ENCODE peak calls at places on chromosome 2, in seven cellular contexts. One of them, this sample, is unnamed.

GRCh38 chr2:190180313-190181065 is 118.0 kb upstream of the MSTN start:
- DNase-seq in activated CD8-positive, alpha-beta T cell treated with anti-CD3 and anti-CD28 coated beads for 36 hours: peak
- DNase-seq in CD4-positive, alpha-beta T cell: no peak
- DNase-seq in type B pancreatic cell: peak
- DNase-seq in IMR-90: no peak
- DNase-seq in colonic mucosa: peak
- DNase-seq in BJ: no peak
- DNase-seq in this sample: peak

GRCh38 chr2:159201321-159202063 is 85.0 kb downstream of the WDSUB1 start:
- DNase-seq in activated CD8-positive, alpha-beta T cell treated with anti-CD3 and anti-CD28 coated beads for 36 hours: peak
- DNase-seq in CD4-positive, alpha-beta T cell: no peak
- DNase-seq in type B pancreatic cell: no peak
- DNase-seq in IMR-90: peak
- DNase-seq in colonic mucosa: no peak
- DNase-seq in BJ: no peak
- DNase-seq in this sample: peak

GRCh38 chr2:39513641-39514094 is 76.6 kb upstream of the MAP4K3 start:
- DNase-seq in activated CD8-positive, alpha-beta T cell treated with anti-CD3 and anti-CD28 coated beads for 36 hours: peak
- DNase-seq in CD4-positive, alpha-beta T cell: no peak
- DNase-seq in type B pancreatic cell: no peak
- DNase-seq in IMR-90: peak
- DNase-seq in colonic mucosa: peak
- DNase-seq in BJ: peak
- DNase-seq in this sample: peak

GRCh38 chr2:28349546-28350165 is 43.0 kb upstream of the FOSL2 start:
- DNase-seq in activated CD8-positive, alpha-beta T cell treated with anti-CD3 and anti-CD28 coated beads for 36 hours: no peak
- DNase-seq in CD4-positive, alpha-beta T cell: no peak
- DNase-seq in type B pancreatic cell: no peak
- DNase-seq in IMR-90: no peak
- DNase-seq in colonic mucosa: no peak
- DNase-seq in BJ: no peak
- DNase-seq in this sample: no peak

GRCh38 chr2:187552959-187553681 is 1.1 kb downstream of the TFPI start:
- DNase-seq in activated CD8-positive, alpha-beta T cell treated with anti-CD3 and anti-CD28 coated beads for 36 hours: no peak
- DNase-seq in CD4-positive, alpha-beta T cell: no peak
- DNase-seq in type B pancreatic cell: no peak
- DNase-seq in IMR-90: peak
- DNase-seq in colonic mucosa: no peak
- DNase-seq in BJ: no peak
- DNase-seq in this sample: no peak

GRCh38 chr2:150028337-150028736 is 440.8 kb upstream of the MMADHC start:
- DNase-seq in activated CD8-positive, alpha-beta T cell treated with anti-CD3 and anti-CD28 coated beads for 36 hours: no peak
- DNase-seq in CD4-positive, alpha-beta T cell: no peak
- DNase-seq in type B pancreatic cell: no peak
- DNase-seq in IMR-90: no peak
- DNase-seq in colonic mucosa: no peak
- DNase-seq in BJ: no peak
- DNase-seq in this sample: no peak

GRCh38 chr2:32688511-32688910 is 60.7 kb downstream of the TTC27 start:
- DNase-seq in activated CD8-positive, alpha-beta T cell treated with anti-CD3 and anti-CD28 coated beads for 36 hours: no peak
- DNase-seq in CD4-positive, alpha-beta T cell: no peak
- DNase-seq in type B pancreatic cell: no peak
- DNase-seq in IMR-90: peak
- DNase-seq in colonic mucosa: no peak
- DNase-seq in BJ: no peak
- DNase-seq in this sample: peak

GRCh38 chr2:109611467-109612095 is 2.2 kb downstream of the SEPTIN10 start:
- DNase-seq in activated CD8-positive, alpha-beta T cell treated with anti-CD3 and anti-CD28 coated beads for 36 hours: no peak
- DNase-seq in CD4-positive, alpha-beta T cell: no peak
- DNase-seq in type B pancreatic cell: no peak
- DNase-seq in IMR-90: peak
- DNase-seq in colonic mucosa: no peak
- DNase-seq in BJ: peak
- DNase-seq in this sample: no peak

GRCh38 chr2:19901201-19901457 is 654 bp downstream of the TTC32 start:
- DNase-seq in activated CD8-positive, alpha-beta T cell treated with anti-CD3 and anti-CD28 coated beads for 36 hours: peak
- DNase-seq in CD4-positive, alpha-beta T cell: no peak
- DNase-seq in type B pancreatic cell: no peak
- DNase-seq in IMR-90: no peak
- DNase-seq in colonic mucosa: no peak
- DNase-seq in BJ: no peak
- DNase-seq in this sample: no peak

GRCh38 chr2:200354823-200355751 is 48.6 kb downstream of the SPATS2L start:
- DNase-seq in activated CD8-positive, alpha-beta T cell treated with anti-CD3 and anti-CD28 coated beads for 36 hours: no peak
- DNase-seq in CD4-positive, alpha-beta T cell: no peak
- DNase-seq in type B pancreatic cell: no peak
- DNase-seq in IMR-90: no peak
- DNase-seq in colonic mucosa: no peak
- DNase-seq in BJ: no peak
- DNase-seq in this sample: no peak

GRCh38 chr2:43324589-43325447 is 98.4 kb upstream of the ZFP36L2 start:
- DNase-seq in activated CD8-positive, alpha-beta T cell treated with anti-CD3 and anti-CD28 coated beads for 36 hours: no peak
- DNase-seq in CD4-positive, alpha-beta T cell: no peak
- DNase-seq in type B pancreatic cell: no peak
- DNase-seq in IMR-90: no peak
- DNase-seq in colonic mucosa: no peak
- DNase-seq in BJ: no peak
- DNase-seq in this sample: no peak

GRCh38 chr2:194203898-194204297 is 1453.1 kb upstream of the SLC39A10 start:
- DNase-seq in activated CD8-positive, alpha-beta T cell treated with anti-CD3 and anti-CD28 coated beads for 36 hours: no peak
- DNase-seq in CD4-positive, alpha-beta T cell: no peak
- DNase-seq in type B pancreatic cell: no peak
- DNase-seq in IMR-90: no peak
- DNase-seq in colonic mucosa: no peak
- DNase-seq in BJ: no peak
- DNase-seq in this sample: no peak

GRCh38 chr2:82198809-82199492 is 1894.4 kb upstream of the LRRTM1 start:
- DNase-seq in activated CD8-positive, alpha-beta T cell treated with anti-CD3 and anti-CD28 coated beads for 36 hours: no peak
- DNase-seq in CD4-positive, alpha-beta T cell: no peak
- DNase-seq in type B pancreatic cell: no peak
- DNase-seq in IMR-90: no peak
- DNase-seq in colonic mucosa: no peak
- DNase-seq in BJ: no peak
- DNase-seq in this sample: no peak

GRCh38 chr2:110865188-110865587 is 132.8 kb downstream of the ACOXL start:
- DNase-seq in activated CD8-positive, alpha-beta T cell treated with anti-CD3 and anti-CD28 coated beads for 36 hours: peak
- DNase-seq in CD4-positive, alpha-beta T cell: no peak
- DNase-seq in type B pancreatic cell: no peak
- DNase-seq in IMR-90: peak
- DNase-seq in colonic mucosa: no peak
- DNase-seq in BJ: no peak
- DNase-seq in this sample: peak

GRCh38 chr2:105391058-105391627 is 7.7 kb downstream of the FHL2 start:
- DNase-seq in activated CD8-positive, alpha-beta T cell treated with anti-CD3 and anti-CD28 coated beads for 36 hours: no peak
- DNase-seq in CD4-positive, alpha-beta T cell: no peak
- DNase-seq in type B pancreatic cell: no peak
- DNase-seq in IMR-90: peak
- DNase-seq in colonic mucosa: no peak
- DNase-seq in BJ: peak
- DNase-seq in this sample: no peak

GRCh38 chr2:185979546-185980071 is 241.0 kb downstream of the FSIP2 start:
- DNase-seq in activated CD8-positive, alpha-beta T cell treated with anti-CD3 and anti-CD28 coated beads for 36 hours: peak
- DNase-seq in CD4-positive, alpha-beta T cell: no peak
- DNase-seq in type B pancreatic cell: no peak
- DNase-seq in IMR-90: no peak
- DNase-seq in colonic mucosa: no peak
- DNase-seq in BJ: peak
- DNase-seq in this sample: no peak

DNA sequence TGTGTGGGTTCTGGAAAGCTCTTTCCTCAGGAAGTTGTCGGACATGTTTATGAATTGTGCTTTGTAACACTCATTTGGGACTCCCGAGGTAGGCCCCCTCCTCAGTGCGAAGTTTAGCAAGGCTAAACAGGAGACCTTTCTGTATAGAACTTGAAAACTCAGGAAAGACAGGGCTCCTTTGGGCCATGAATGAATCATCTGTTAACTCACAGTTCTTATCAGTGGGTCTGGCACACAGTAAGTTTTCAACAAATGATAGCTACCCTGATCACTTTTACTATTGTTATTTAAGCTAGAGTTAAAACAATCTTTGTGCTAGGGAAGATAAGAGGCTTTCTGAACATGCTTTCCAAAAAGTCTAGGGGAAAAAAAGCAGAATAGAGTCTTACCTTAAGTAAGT is 430.5 kb upstream of the ETAA1 start:
- DNase-seq in activated CD8-positive, alpha-beta T cell treated with anti-CD3 and anti-CD28 coated beads for 36 hours: no peak
- DNase-seq in CD4-positive, alpha-beta T cell: no peak
- DNase-seq in type B pancreatic cell: no peak
- DNase-seq in IMR-90: peak
- DNase-seq in colonic mucosa: no peak
- DNase-seq in BJ: no peak
- DNase-seq in this sample: no peak
- TF ChIP-seq CTCF in activated CD8-positive, alpha-beta T cell treated with anti-CD3 and anti-CD28 coated beads for 36 hours: no peak
- TF ChIP-seq CTCF in CD4-positive, alpha-beta T cell: no peak
- TF ChIP-seq CTCF in type B pancreatic cell: no peak
- TF ChIP-seq CTCF in IMR-90: no peak
- TF ChIP-seq CTCF in colonic mucosa: no peak
- TF ChIP-seq CTCF in BJ: no peak
- TF ChIP-seq CTCF in this sample: no peak

GRCh38 chr2:230864605-230865323 is at the start of gene ITM2C:
- DNase-seq in activated CD8-positive, alpha-beta T cell treated with anti-CD3 and anti-CD28 coated beads for 36 hours: peak
- DNase-seq in CD4-positive, alpha-beta T cell: peak
- DNase-seq in type B pancreatic cell: peak
- DNase-seq in IMR-90: peak
- DNase-seq in colonic mucosa: peak
- DNase-seq in BJ: no peak
- DNase-seq in this sample: peak
- TF ChIP-seq CTCF in activated CD8-positive, alpha-beta T cell treated with anti-CD3 and anti-CD28 coated beads for 36 hours: peak
- TF ChIP-seq CTCF in CD4-positive, alpha-beta T cell: peak
- TF ChIP-seq CTCF in type B pancreatic cell: peak
- TF ChIP-seq CTCF in IMR-90: peak
- TF ChIP-seq CTCF in colonic mucosa: no peak
- TF ChIP-seq CTCF in BJ: peak
- TF ChIP-seq CTCF in this sample: peak

GRCh38 chr2:36374586-36374985 is 19.0 kb downstream of the CRIM1 start:
- DNase-seq in activated CD8-positive, alpha-beta T cell treated with anti-CD3 and anti-CD28 coated beads for 36 hours: no peak
- DNase-seq in CD4-positive, alpha-beta T cell: no peak
- DNase-seq in type B pancreatic cell: no peak
- DNase-seq in IMR-90: no peak
- DNase-seq in colonic mucosa: no peak
- DNase-seq in BJ: no peak
- DNase-seq in this sample: no peak

GRCh38 chr2:36379710-36380448 is 24.3 kb downstream of the CRIM1 start:
- DNase-seq in activated CD8-positive, alpha-beta T cell treated with anti-CD3 and anti-CD28 coated beads for 36 hours: no peak
- DNase-seq in CD4-positive, alpha-beta T cell: no peak
- DNase-seq in type B pancreatic cell: no peak
- DNase-seq in IMR-90: peak
- DNase-seq in colonic mucosa: peak
- DNase-seq in BJ: no peak
- DNase-seq in this sample: no peak

GRCh38 chr2:36380624-36381481 is 25.3 kb downstream of the CRIM1 start:
- DNase-seq in activated CD8-positive, alpha-beta T cell treated with anti-CD3 and anti-CD28 coated beads for 36 hours: no peak
- DNase-seq in CD4-positive, alpha-beta T cell: no peak
- DNase-seq in type B pancreatic cell: no peak
- DNase-seq in IMR-90: no peak
- DNase-seq in colonic mucosa: peak
- DNase-seq in BJ: no peak
- DNase-seq in this sample: no peak

GRCh38 chr2:36376319-36376765 is 20.8 kb downstream of the CRIM1 start:
- DNase-seq in activated CD8-positive, alpha-beta T cell treated with anti-CD3 and anti-CD28 coated beads for 36 hours: no peak
- DNase-seq in CD4-positive, alpha-beta T cell: no peak
- DNase-seq in type B pancreatic cell: no peak
- DNase-seq in IMR-90: peak
- DNase-seq in colonic mucosa: peak
- DNase-seq in BJ: no peak
- DNase-seq in this sample: no peak

DNA sequence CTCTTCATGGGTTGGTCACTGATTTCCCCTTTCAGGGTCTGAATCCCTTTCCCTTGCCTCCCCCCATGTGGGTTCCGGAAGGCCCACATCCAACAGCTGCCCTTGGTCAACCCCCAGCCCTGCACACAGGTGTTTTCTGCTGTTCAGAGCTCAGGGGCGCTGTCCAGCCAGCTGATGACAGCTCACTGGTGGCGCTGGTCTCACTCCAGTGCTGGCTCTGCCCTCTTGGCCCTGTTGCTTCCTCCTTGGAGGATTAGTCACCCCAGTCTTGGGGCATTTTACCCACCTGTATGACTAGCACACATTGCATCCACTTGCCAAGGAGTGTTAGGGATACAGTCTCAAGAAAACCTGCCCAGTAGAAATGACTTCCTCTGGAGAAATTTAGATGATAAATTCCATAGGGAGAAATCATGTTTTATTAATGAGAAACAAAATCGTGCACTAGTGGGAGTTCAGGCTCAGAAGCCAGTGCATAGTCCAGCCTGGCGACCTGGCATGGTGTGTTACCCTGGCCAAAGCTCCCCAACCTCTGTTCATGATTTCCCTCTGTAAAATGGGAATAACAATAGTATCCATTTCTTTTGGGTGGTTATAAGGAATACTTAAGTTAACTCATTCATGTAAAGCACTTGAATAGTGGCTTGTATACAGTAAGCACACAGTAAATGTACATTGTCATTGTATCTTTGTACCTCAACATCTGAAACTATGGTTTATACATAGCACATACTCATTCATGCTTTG is 21.6 kb downstream of the CRIM1 start:
- DNase-seq in activated CD8-positive, alpha-beta T cell treated with anti-CD3 and anti-CD28 coated beads for 36 hours: no peak
- DNase-seq in CD4-positive, alpha-beta T cell: no peak
- DNase-seq in type B pancreatic cell: no peak
- DNase-seq in IMR-90: no peak
- DNase-seq in colonic mucosa: peak
- DNase-seq in BJ: no peak
- DNase-seq in this sample: no peak
- TF ChIP-seq CTCF in activated CD8-positive, alpha-beta T cell treated with anti-CD3 and anti-CD28 coated beads for 36 hours: no peak
- TF ChIP-seq CTCF in CD4-positive, alpha-beta T cell: no peak
- TF ChIP-seq CTCF in type B pancreatic cell: no peak
- TF ChIP-seq CTCF in IMR-90: no peak
- TF ChIP-seq CTCF in colonic mucosa: no peak
- TF ChIP-seq CTCF in BJ: no peak
- TF ChIP-seq CTCF in this sample: no peak

DNA sequence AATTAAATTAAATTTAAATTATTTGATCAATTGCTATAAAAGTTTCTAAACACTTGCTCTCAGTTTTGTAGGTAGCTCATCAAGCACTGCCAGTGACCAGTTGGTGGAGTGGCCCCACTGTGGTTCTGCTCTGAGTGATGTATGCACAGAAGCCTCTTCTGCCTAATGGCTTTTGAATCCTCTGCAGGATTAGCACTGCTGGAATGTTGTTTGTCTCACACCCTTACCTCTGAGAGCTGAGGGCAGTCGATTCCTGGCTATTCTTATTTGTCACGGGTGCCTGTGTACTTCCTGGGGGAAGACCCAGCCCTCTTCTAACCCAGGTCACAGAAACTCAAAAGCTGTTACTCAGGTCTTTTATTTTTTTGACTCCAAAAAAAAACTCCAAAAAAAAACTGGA is 9.5 kb downstream of the CAPN14 start:
- DNase-seq in activated CD8-positive, alpha-beta T cell treated with anti-CD3 and anti-CD28 coated beads for 36 hours: no peak
- DNase-seq in CD4-positive, alpha-beta T cell: no peak
- DNase-seq in type B pancreatic cell: no peak
- DNase-seq in IMR-90: no peak
- DNase-seq in colonic mucosa: no peak
- DNase-seq in BJ: no peak
- DNase-seq in this sample: peak
- TF ChIP-seq CTCF in activated CD8-positive, alpha-beta T cell treated with anti-CD3 and anti-CD28 coated beads for 36 hours: no peak
- TF ChIP-seq CTCF in CD4-positive, alpha-beta T cell: no peak
- TF ChIP-seq CTCF in type B pancreatic cell: no peak
- TF ChIP-seq CTCF in IMR-90: no peak
- TF ChIP-seq CTCF in colonic mucosa: no peak
- TF ChIP-seq CTCF in BJ: no peak
- TF ChIP-seq CTCF in this sample: no peak